ENCODE peak calls at places on chromosomes 13 and 19, in ten cellular contexts. F is HCT116, N is transverse colon, H is body of pancreas, Z is uterus, J is K562, S is stomach, R is right lobe of liver, E is breast epithelium, X is esophagus squamous epithelium. Y is an unnamed sample.

GRCh38 chr19:35995655-35995993 is 636 bp downstream of the SDHAF1 start:
- DNase-seq in F (no peak), N (peak; percentile 58), H (peak; percentile 58), Z (peak; percentile 49), J (peak; percentile 80), S (no peak), R (peak; percentile 68), E (no peak), X (no peak), Y (peak; percentile 75)

GRCh38 chr13:51905787-51906186 is 44.0 kb downstream of the CCDC70 start:
- DNase-seq in F (no peak), N (no peak), H (no peak), Z (no peak), J (no peak), S (no peak), R (no peak), E (no peak), X (no peak), Y (no peak)

GRCh38 chr19:50796634-50797428 is 6.6 kb downstream of the ACP4 start:
- DNase-seq in F (no peak), N (no peak), H (no peak), Z (no peak), J (no peak), S (no peak), R (no peak), E (no peak), X (no peak), Y (no peak)

GRCh38 chr19:35780717-35781116 is 5.4 kb downstream of the ARHGAP33 start:
- DNase-seq in F (no peak), N (no peak), H (no peak), Z (no peak), J (no peak), S (no peak), R (no peak), E (no peak), X (no peak), Y (no peak)

GRCh38 chr13:97234236-97234635 is 12.1 kb downstream of the MBNL2 start:
- DNase-seq in F (no peak), N (peak; percentile 61), H (no peak), Z (no peak), J (no peak), S (no peak), R (no peak), E (no peak), X (no peak), Y (no peak)

GRCh38 chr13:64936879-64937278 is 2293.3 kb downstream of the PCDH9 start:
- DNase-seq in F (no peak), N (no peak), H (no peak), Z (no peak), J (no peak), S (no peak), R (no peak), E (no peak), X (no peak), Y (no peak)

GRCh38 chr13:25652764-25653163 is 281.0 kb downstream of the ATP8A2 start:
- DNase-seq in F (no peak), N (no peak), H (no peak), Z (no peak), J (no peak), S (no peak), R (no peak), E (no peak), X (no peak), Y (no peak)

GRCh38 chr19:49889687-49890348 is 6.9 kb downstream of the IL4I1 start:
- DNase-seq in F (peak; percentile 53), N (peak; percentile 71), H (peak; percentile 63), Z (peak; percentile 61), J (peak; percentile 95), S (peak; percentile 77), R (peak; percentile 80), E (peak; percentile 66), X (no peak), Y (peak; percentile 76)

GRCh38 chr19:2967972-2968371 is 9.4 kb upstream of the TLE6 start:
- DNase-seq in F (no peak), N (no peak), H (no peak), Z (no peak), J (no peak), S (no peak), R (no peak), E (no peak), X (no peak), Y (no peak)

GRCh38 chr19:1975081-1975480 is 34.1 kb downstream of the CSNK1G2 start:
- DNase-seq in F (no peak), N (no peak), H (no peak), Z (peak; percentile 54), J (no peak), S (no peak), R (no peak), E (no peak), X (no peak), Y (no peak)

GRCh38 chr13:28161370-28161769 is 23.0 kb downstream of the PAN3 start:
- DNase-seq in F (no peak), N (peak; percentile 24), H (no peak), Z (no peak), J (peak; percentile 52), S (no peak), R (no peak), E (no peak), X (no peak), Y (no peak)

GRCh38 chr19:51570962-51571575 is at the start of gene ZNF175:
- DNase-seq in F (peak; percentile 98), N (peak; percentile 96), H (peak; percentile 96), Z (peak; percentile 97), J (peak; percentile 98), S (peak; percentile 94), R (peak; percentile 92), E (peak; percentile 88), X (peak; percentile 54), Y (peak; percentile 94)

GRCh38 chr19:7287716-7288115 is 6.5 kb downstream of the INSR start:
- DNase-seq in F (no peak), N (no peak), H (peak; percentile 35), Z (no peak), J (no peak), S (no peak), R (no peak), E (no peak), X (no peak), Y (peak; percentile 65)

GRCh38 chr19:2253106-2254051 is 2.8 kb downstream of the JSRP1 start:
- DNase-seq in F (no peak), N (no peak), H (no peak), Z (no peak), J (no peak), S (no peak), R (no peak), E (no peak), X (no peak), Y (no peak)

GRCh38 chr19:47152205-47152604 is 21.6 kb downstream of the SAE1 start:
- DNase-seq in F (no peak), N (no peak), H (no peak), Z (no peak), J (no peak), S (no peak), R (no peak), E (no peak), X (no peak), Y (no peak)

GRCh38 chr19:47151627-47152026 is 21.0 kb downstream of the SAE1 start:
- DNase-seq in F (no peak), N (no peak), H (no peak), Z (no peak), J (no peak), S (no peak), R (no peak), E (no peak), X (no peak), Y (no peak)

GRCh38 chr19:47155141-47155540 is 24.5 kb downstream of the SAE1 start:
- DNase-seq in F (no peak), N (peak; percentile 17), H (no peak), Z (no peak), J (no peak), S (no peak), R (no peak), E (no peak), X (no peak), Y (no peak)

GRCh38 chr19:47153266-47153665 is 22.6 kb downstream of the SAE1 start:
- DNase-seq in F (no peak), N (no peak), H (no peak), Z (no peak), J (no peak), S (no peak), R (no peak), E (no peak), X (no peak), Y (no peak)

GRCh38 chr19:47152632-47153031 is 22.0 kb downstream of the SAE1 start:
- DNase-seq in F (no peak), N (no peak), H (peak; percentile 37), Z (no peak), J (no peak), S (no peak), R (no peak), E (no peak), X (no peak), Y (no peak)
- H3K27ac ChIP-seq in F (peak overlapping the region; percentile 31), N (peak overlapping the region; percentile 58), H (peak overlapping the region; percentile 15), Z (no peak overlapping the region), J (no peak overlapping the region), S (no peak overlapping the region), R (no peak overlapping the region), E (no peak overlapping the region), X (peak overlapping the region; percentile 75), Y (peak overlapping the region; percentile 68)

GRCh38 chr13:40566811-40567210 is 99.6 kb downstream of the FOXO1 start:
- DNase-seq in F (no peak), N (no peak), H (no peak), Z (no peak), J (no peak), S (no peak), R (no peak), E (no peak), X (no peak), Y (peak; percentile 55)
- TF ChIP-seq CTCF in F (no peak), N (no peak), H (no peak), Z (no peak), J (no peak), S (no peak), R (no peak), E (no peak), X (no peak), Y (no peak)

GRCh38 chr19:12913011-12913561 is 6.0 kb downstream of the SYCE2 start:
- DNase-seq in F (no peak), N (peak; percentile 66), H (peak; percentile 90), Z (peak; percentile 61), J (peak; percentile 24), S (peak; percentile 77), R (no peak), E (peak; percentile 90), X (no peak), Y (peak; percentile 93)
- TF ChIP-seq POLR2A in F (no peak), N (no peak), H (no peak), Z (no peak), J (no peak), S (no peak), R (no peak), E (no peak), X (no peak), Y (no peak)

GRCh38 chr19:53554804-53555203 is 16.9 kb downstream of the ZNF331 start:
- DNase-seq in F (no peak), N (no peak), H (peak; percentile 25), Z (no peak), J (no peak), S (no peak), R (no peak), E (no peak), X (no peak), Y (peak; percentile 10)
- H3K27ac ChIP-seq in F (no peak overlapping the region), N (peak overlapping the region; percentile 86), H (peak overlapping the region; percentile 59), Z (peak overlapping the region; percentile 86), J (no peak overlapping the region), S (peak overlapping the region; percentile 88), R (peak overlapping the region; percentile 69), E (peak overlapping the region; percentile 99), X (peak overlapping the region; percentile 94), Y (peak overlapping the region; percentile 82)

Y was measured in thyroid gland.